ENCODE peak calls at places on chromosomes 11 and 22, in five cellular contexts. Q is mucosa of gallbladder, N is posterior cingulate gyrus, R is psoas muscle, E is DMS153. Y is an unnamed sample.

GRCh38 chr11:2741377-2742131 is 41.8 kb upstream of the KCNQ1OT1 start:
- DNase-seq in N (no peak), Q (peak), R (peak), E (no peak), Y (peak)

GRCh38 chr22:44354288-44354687 is 41.5 kb upstream of the SHISAL1 start:
- DNase-seq in E (no peak), R (peak), Q (no peak), N (no peak), Y (no peak)

GRCh38 chr22:19646383-19646782 is 67.9 kb upstream of the SEPTIN5 start:
- DNase-seq in Q (no peak), N (no peak), R (no peak), E (no peak), Y (no peak)

GRCh38 chr11:134261626-134262488 is 8.5 kb downstream of the ACAD8 start:
- DNase-seq in N (no peak), R (no peak), E (no peak), Q (no peak), Y (peak)

GRCh38 chr11:74687237-74688005 is 43.8 kb downstream of the CHRDL2 start:
- DNase-seq in E (no peak), Q (no peak), R (peak), N (no peak), Y (peak)

GRCh38 chr22:46547179-46547882 is 9.9 kb upstream of the CELSR1 start:
- DNase-seq in N (no peak), Q (no peak), R (peak), E (no peak), Y (peak)

GRCh38 chr22:41636467-41636866 is 15.4 kb downstream of the XRCC6 start:
- DNase-seq in N (peak), E (no peak), Q (no peak), R (peak), Y (peak)

GRCh38 chr22:39960791-39961746 is 872 bp downstream of the TMA7B start:
- DNase-seq in Q (peak), N (no peak), R (no peak), E (no peak), Y (peak)

GRCh38 chr22:39528080-39528661 is 4.4 kb downstream of the RPS19BP1 start:
- DNase-seq in Q (no peak), R (peak), E (peak), N (no peak), Y (no peak)

GRCh38 chr11:110856993-110857812 is 145.0 kb upstream of the ARHGAP20 start:
- DNase-seq in R (no peak), E (no peak), Q (no peak), N (no peak), Y (peak)

GRCh38 chr22:19168088-19168890 is 10.2 kb downstream of the SLC25A1 start:
- DNase-seq in E (no peak), R (no peak), Q (no peak), N (no peak), Y (no peak)

GRCh38 chr22:36743011-36743410 is 32.9 kb downstream of the IFT27 start:
- DNase-seq in R (no peak), E (no peak), N (no peak), Q (no peak), Y (no peak)

GRCh38 chr11:64893194-64894069 is 15.0 kb upstream of the EHD1 start:
- DNase-seq in N (no peak), E (no peak), R (no peak), Q (peak), Y (no peak)

GRCh38 chr11:110336054-110336453 is 39.6 kb upstream of the RDX start:
- DNase-seq in N (no peak), E (no peak), Q (no peak), R (no peak), Y (no peak)

GRCh38 chr22:43433904-43434600 is 22.2 kb downstream of the MPPED1 start:
- DNase-seq in E (no peak), N (no peak), Q (no peak), R (peak), Y (no peak)

GRCh38 chr11:120808616-120809050 is 215.3 kb upstream of the TBCEL start:
- DNase-seq in Q (no peak), R (no peak), N (no peak), E (no peak), Y (peak)

GRCh38 chr11:132744771-132745170 is 787.5 kb downstream of the OPCML start:
- DNase-seq in E (no peak), R (no peak), Q (no peak), N (no peak), Y (no peak)

GRCh38 chr22:36325163-36326031 is 62.4 kb downstream of the MYH9 start:
- DNase-seq in R (peak), E (no peak), N (no peak), Q (peak), Y (peak)

GRCh38 chr11:93783362-93783761 is 720 bp upstream of the MED17 start:
- DNase-seq in N (no peak), Q (no peak), R (no peak), E (no peak), Y (no peak)

GRCh38 chr11:74683279-74683871 is 47.9 kb downstream of the CHRDL2 start:
- DNase-seq in N (peak), E (no peak), Q (no peak), R (peak), Y (no peak)

GRCh38 chr11:70568504-70569172 is 170.3 kb downstream of the CTTN start:
- DNase-seq in E (no peak), Q (no peak), N (no peak), R (peak), Y (peak)

GRCh38 chr11:76233936-76234703 is 27.8 kb upstream of the WNT11 start:
- DNase-seq in E (no peak), R (peak), N (peak), Q (peak), Y (peak)